ENCODE peak calls at places on chromosomes 1 and 21, in four cellular contexts. V is AG08396; L is EL; G is activated CD4-positive, alpha-beta T cell treated with anti-CD3 and anti-CD28 coated beads, Interleukin-2, amount 50 U/mL, for 4 hours. C is an unnamed sample.

GRCh38 chr1:74465193-74465681 is 47.2 kb downstream of the LRRC53 start:
- DNase-seq in V (no peak), L (no peak), G (no peak), C (no peak)

GRCh38 chr1:17880429-17880828 is 125.3 kb downstream of the ACTL8 start:
- DNase-seq in V (no peak), L (no peak), G (no peak), C (no peak)

GRCh38 chr1:32888677-32889420 is 2.6 kb downstream of the HPCA start:
- DNase-seq in V (no peak), L (no peak), G (no peak), C (no peak)

GRCh38 chr1:160567858-160568682 is 11.2 kb downstream of the CD84 start:
- DNase-seq in V (no peak), L (no peak), G (peak; percentile 73), C (no peak)

GRCh38 chr1:186155594-186155993 is 219.5 kb downstream of the TPR start:
- DNase-seq in V (peak; percentile 29), L (peak; percentile 71), G (no peak), C (peak; percentile 65)

GRCh38 chr1:28553229-28553930 is 495 bp downstream of the TRNAU1AP start:
- DNase-seq in V (peak; percentile 71), L (peak; percentile 47), G (no peak), C (peak; percentile 70)

GRCh38 chr1:198967566-198967965 is 328.7 kb downstream of the PTPRC start:
- DNase-seq in V (no peak), L (no peak), G (no peak), C (no peak)

GRCh38 chr1:195495720-195496635 is 1112.3 kb downstream of the KCNT2 start:
- DNase-seq in V (no peak), L (no peak), G (no peak), C (no peak)

GRCh38 chr1:167169642-167170041 is 51.0 kb upstream of the POU2F1 start:
- DNase-seq in V (no peak), L (no peak), G (no peak), C (no peak)

GRCh38 chr1:3074800-3075199 is 5.8 kb downstream of the PRDM16 start:
- DNase-seq in V (no peak), L (no peak), G (no peak), C (no peak)

GRCh38 chr1:36089393-36090121 is 865 bp downstream of the ADPRS start:
- DNase-seq in V (peak; percentile 64), L (peak; percentile 65), G (no peak), C (no peak)

GRCh38 chr1:202571719-202572339 is 138.4 kb downstream of the SYT2 start:
- DNase-seq in V (no peak), L (peak; percentile 45), G (no peak), C (peak; percentile 72)

GRCh38 chr1:151199860-151200581 is 1.7 kb downstream of the PIP5K1A start:
- DNase-seq in V (peak; percentile 53), L (peak; percentile 96), G (peak; percentile 21), C (peak; percentile 84)

GRCh38 chr1:84763912-84764675 is 73.8 kb upstream of the SSX2IP start:
- DNase-seq in V (no peak), L (no peak), G (no peak), C (no peak)

GRCh38 chr1:156112276-156113137 is 2.0 kb upstream of the LMNA start:
- DNase-seq in V (no peak), L (no peak), G (no peak), C (no peak)

GRCh38 chr1:175471039-175471800 is 272.2 kb downstream of the TNR start:
- DNase-seq in V (no peak), L (peak; percentile 43), G (no peak), C (peak; percentile 7)

GRCh38 chr21:27827972-27828371 is 861.1 kb upstream of the ADAMTS5 start:
- DNase-seq in V (no peak), L (no peak), G (no peak), C (no peak)

GRCh38 chr1:234546890-234547788 is 62.8 kb downstream of the IRF2BP2 start:
- DNase-seq in V (no peak), L (no peak), G (no peak), C (no peak)

GRCh38 chr1:115185351-115185750 is 96.0 kb upstream of the TSPAN2 start:
- DNase-seq in V (no peak), L (no peak), G (no peak), C (no peak)

GRCh38 chr1:106290805-106291537 is 765.5 kb upstream of the PRMT6 start:
- DNase-seq in V (no peak), L (no peak), G (no peak), C (no peak)

GRCh38 chr1:164617607-164618564 is 58.9 kb downstream of the PBX1 start:
- DNase-seq in V (peak; percentile 32), L (peak; percentile 33), G (no peak), C (no peak)

GRCh38 chr21:16423921-16424320 is 694.1 kb downstream of the USP25 start:
- DNase-seq in V (no peak), L (no peak), G (no peak), C (no peak)

GRCh38 chr1:167602840-167603239 is 27.2 kb upstream of the RCSD1 start:
- DNase-seq in V (no peak), L (no peak), G (no peak), C (no peak)

GRCh38 chr1:60937720-60938119 is 144.6 kb upstream of the NFIA start:
- DNase-seq in V (no peak), L (no peak), G (no peak), C (no peak)

GRCh38 chr21:36005018-36005417 is 55.3 kb downstream of the SETD4 start:
- DNase-seq in V (peak; percentile 69), L (no peak), G (no peak), C (peak; percentile 13)

GRCh38 chr1:44919387-44919786 is 67.0 kb downstream of the EIF2B3 start:
- DNase-seq in V (no peak), L (no peak), G (no peak), C (no peak)

GRCh38 chr1:81832573-81832972 is 31.8 kb downstream of the ADGRL2 start:
- DNase-seq in V (peak; percentile 5), L (peak; percentile 26), G (no peak), C (peak; percentile 32)

GRCh38 chr1:174682419-174683008 is 234.8 kb downstream of the GPR52 start:
- DNase-seq in V (peak; percentile 11), L (peak; percentile 41), G (no peak), C (peak; percentile 77)

GRCh38 chr1:165826565-165826964 is 849 bp upstream of the UCK2 start:
- DNase-seq in V (no peak), L (no peak), G (no peak), C (no peak)

GRCh38 chr1:239394107-239394506 is 7.7 kb downstream of the CHRM3 start:
- DNase-seq in V (no peak), L (peak; percentile 8), G (no peak), C (no peak)

GRCh38 chr1:107339775-107340174 is 198.9 kb downstream of the NTNG1 start:
- DNase-seq in V (no peak), L (no peak), G (no peak), C (no peak)

GRCh38 chr1:224432672-224433040 is 1.9 kb downstream of the WDR26 start:
- DNase-seq in V (no peak), L (peak; percentile 25), G (no peak), C (no peak)

GRCh38 chr1:241652012-241652411 is at the start of gene WDR64:
- DNase-seq in V (no peak), L (no peak), G (no peak), C (no peak)

GRCh38 chr1:234669499-234669898 is 59.5 kb upstream of the IRF2BP2 start:
- DNase-seq in V (no peak), L (no peak), G (no peak), C (no peak)

GRCh38 chr1:79353224-79353623 is 346.7 kb upstream of the ADGRL4 start:
- DNase-seq in V (peak; percentile 31), L (peak; percentile 71), G (no peak), C (peak; percentile 48)

GRCh38 chr1:243923292-243924171 is 73.5 kb upstream of the AKT3 start:
- DNase-seq in V (no peak), L (no peak), G (no peak), C (no peak)